ENCODE peak calls at places on chromosomes 4 and X, in seven cellular contexts. X, L, P, H, Y, R and F are unnamed samples.
A peak's percentile ranks its signal among the peaks of the same experiment; 100 is the strongest.

GRCh38 chr4:172979332-172979731 is 189.3 kb upstream of the GALNT7 start:
- DNase-seq in X (peak; percentile 47), L (no peak), P (no peak), H (no peak), Y (no peak), R (no peak), F (no peak)

GRCh38 chr4:182688081-182688480 is 229.1 kb downstream of the DCTD start:
- DNase-seq in X (no peak), L (no peak), P (no peak), H (no peak), Y (no peak), R (no peak), F (no peak)

GRCh38 chr4:188143731-188144130 is 4.5 kb downstream of the TRIML1 start:
- DNase-seq in X (no peak), L (no peak), P (no peak), H (no peak), Y (no peak), R (no peak), F (no peak)

GRCh38 chr4:147793569-147793968 is 61.7 kb downstream of the ARHGAP10 start:
- DNase-seq in X (no peak), L (no peak), P (no peak), H (no peak), Y (no peak), R (no peak), F (no peak)

GRCh38 chr4:3423406-3423805 is 18.4 kb upstream of the HGFAC start:
- DNase-seq in X (no peak), L (no peak), P (no peak), H (no peak), Y (no peak), R (no peak), F (no peak)

GRCh38 chr4:73764513-73764912 is 24.1 kb downstream of the CXCL8 start:
- DNase-seq in X (no peak), L (no peak), P (no peak), H (no peak), Y (no peak), R (no peak), F (no peak)

GRCh38 chr4:99690990-99691389 is 33.4 kb upstream of the C4orf54 start:
- DNase-seq in X (no peak), L (no peak), P (no peak), H (no peak), Y (no peak), R (no peak), F (no peak)

GRCh38 chr4:83639849-83640493 is 104.1 kb downstream of the GPAT3 start:
- DNase-seq in X (peak; percentile 73), L (peak; percentile 42), P (peak; percentile 71), H (peak; percentile 66), Y (peak; percentile 71), R (peak; percentile 78), F (peak; percentile 77)

GRCh38 chrX:154436597-154437397 is at the start of gene GDI1:
- DNase-seq in X (peak; percentile 75), L (no peak), P (no peak), H (peak; percentile 87), Y (no peak), R (no peak), F (peak; percentile 65)

GRCh38 chr4:187357045-187357643 is 633.5 kb upstream of the FAT1 start:
- DNase-seq in X (no peak), L (no peak), P (no peak), H (no peak), Y (no peak), R (no peak), F (no peak)

GRCh38 chrX:19889582-19890342 is 2.4 kb upstream of the SH3KBP1 start:
- DNase-seq in X (peak; percentile 84), L (peak; percentile 84), P (peak; percentile 88), H (peak; percentile 42), Y (peak; percentile 37), R (no peak), F (peak; percentile 42)

GRCh38 chrX:19888419-19888879 is 1.0 kb upstream of the SH3KBP1 start:
- DNase-seq in X (peak; percentile 87), L (no peak), P (peak; percentile 78), H (peak; percentile 24), Y (peak; percentile 53), R (peak; percentile 70), F (peak; percentile 84)

GRCh38 chrX:19897087-19897486 is 9.7 kb upstream of the SH3KBP1 start:
- DNase-seq in X (no peak), L (no peak), P (no peak), H (no peak), Y (no peak), R (no peak), F (peak; percentile 75)

GRCh38 chrX:19899234-19899788 is 11.9 kb upstream of the SH3KBP1 start:
- DNase-seq in X (no peak), L (no peak), P (no peak), H (no peak), Y (no peak), R (no peak), F (no peak)

GRCh38 chrX:19893722-19894121 is 6.3 kb upstream of the SH3KBP1 start:
- DNase-seq in X (peak; percentile 75), L (no peak), P (peak; percentile 61), H (no peak), Y (no peak), R (no peak), F (no peak)
- H3K4me3 ChIP-seq in X (no peak overlapping the region), L (no peak overlapping the region), P (no peak overlapping the region), H (no peak overlapping the region), Y (no peak overlapping the region), R (no peak overlapping the region), F (no peak overlapping the region)

GRCh38 chr4:151887151-151887815 is 126.5 kb upstream of the GATB start:
- DNase-seq in X (no peak), L (peak; percentile 87), P (no peak), H (no peak), Y (no peak), R (no peak), F (peak; percentile 49)

GRCh38 chr4:151882072-151882803 is 121.4 kb upstream of the GATB start:
- DNase-seq in X (no peak), L (peak; percentile 56), P (no peak), H (no peak), Y (no peak), R (no peak), F (no peak)

GRCh38 chr4:151888367-151888866 is 127.6 kb upstream of the GATB start:
- DNase-seq in X (no peak), L (peak; percentile 67), P (no peak), H (no peak), Y (no peak), R (no peak), F (no peak)

GRCh38 chr4:151885123-151885522 is 124.3 kb upstream of the GATB start:
- DNase-seq in X (no peak), L (no peak), P (no peak), H (no peak), Y (no peak), R (no peak), F (no peak)

GRCh38 chr4:151887816-151888180 is 127.0 kb upstream of the GATB start:
- DNase-seq in X (no peak), L (peak; percentile 25), P (no peak), H (no peak), Y (no peak), R (no peak), F (no peak)
- TF ChIP-seq POLR2A in X (no peak), L (no peak), P (no peak), H (no peak), Y (no peak), R (no peak), F (no peak)

DNA sequence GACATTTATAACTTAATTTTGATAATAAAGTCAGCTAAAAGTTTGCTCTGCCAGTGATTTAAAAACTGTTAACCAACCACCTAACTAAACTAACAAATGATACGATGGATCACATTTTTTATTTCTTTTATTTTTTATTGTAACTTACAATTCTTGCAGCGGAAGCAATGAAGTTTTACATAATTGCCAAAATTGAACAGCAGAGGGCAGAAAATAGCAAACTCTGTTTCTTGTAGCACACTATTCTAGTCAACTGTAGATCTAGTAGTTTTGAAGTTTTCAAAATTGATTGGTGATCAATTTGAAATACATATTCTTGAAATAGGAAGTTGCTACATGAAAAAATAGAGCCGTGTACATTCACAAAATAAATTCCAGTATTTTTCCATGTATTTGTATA is 2.8 kb upstream of the GRIA2 start:
- DNase-seq in X (peak; percentile 16), L (no peak), P (peak; percentile 3), H (no peak), Y (peak; percentile 18), R (peak; percentile 56), F (peak; percentile 22)
- TF ChIP-seq MAX in X (no peak), L (no peak), P (no peak), H (no peak), Y (no peak), R (no peak), F (no peak)

DNA sequence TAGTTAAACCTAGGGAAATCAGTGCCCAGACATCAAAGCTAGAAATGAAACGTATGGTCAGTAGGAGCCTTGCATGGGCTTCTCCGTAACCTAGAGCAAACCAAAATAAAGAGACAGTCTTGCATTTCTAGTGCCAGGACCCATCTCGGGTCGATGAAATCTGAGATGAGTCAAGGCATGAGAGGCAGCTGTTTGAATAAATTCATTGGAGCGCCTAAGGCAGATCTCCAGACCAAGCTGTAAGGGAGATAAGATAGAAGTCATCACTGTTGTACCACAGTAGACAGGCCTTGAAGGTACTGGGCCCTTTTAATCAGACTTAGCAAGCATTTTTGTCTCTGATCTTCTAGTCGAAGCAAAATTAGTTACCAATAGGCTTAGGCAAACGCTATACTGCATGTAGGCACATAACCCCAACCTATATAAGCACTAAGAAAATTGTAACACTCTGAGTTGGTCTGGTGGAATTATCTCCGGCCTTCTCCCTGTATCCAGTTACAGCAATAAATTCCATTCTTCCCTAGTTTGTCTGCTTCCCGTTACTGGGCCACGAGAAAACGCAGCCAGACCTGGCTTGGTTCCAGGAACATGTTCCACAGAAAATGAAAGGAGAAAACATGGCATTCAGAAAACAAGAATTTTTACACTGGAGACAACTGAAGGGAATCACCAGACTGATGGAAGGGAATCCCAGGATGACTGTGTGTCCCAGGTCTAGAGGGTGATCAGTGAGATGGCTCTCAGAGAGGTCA is 21.1 kb upstream of the PAPSS1 start:
- DNase-seq in X (no peak), L (no peak), P (no peak), H (no peak), Y (no peak), R (peak; percentile 81), F (no peak)
- H3K4me3 ChIP-seq in X (no peak overlapping the region), L (no peak overlapping the region), P (no peak overlapping the region), H (no peak overlapping the region), Y (no peak overlapping the region), R (no peak overlapping the region), F (no peak overlapping the region)

GRCh38 chr4:55399581-55399980 is 3.8 kb downstream of the TMEM165 start:
- DNase-seq in X (no peak), L (no peak), P (no peak), H (no peak), Y (no peak), R (no peak), F (no peak)

GRCh38 chr4:55397521-55398321 is 2.0 kb downstream of the TMEM165 start:
- DNase-seq in X (no peak), L (no peak), P (no peak), H (no peak), Y (no peak), R (peak; percentile 53), F (peak; percentile 76)

GRCh38 chr4:55397024-55397520 is 1.3 kb downstream of the TMEM165 start:
- DNase-seq in X (no peak), L (no peak), P (no peak), H (no peak), Y (no peak), R (peak; percentile 28), F (peak; percentile 36)

GRCh38 chr4:55398966-55399365 is 3.2 kb downstream of the TMEM165 start:
- DNase-seq in X (no peak), L (no peak), P (peak; percentile 10), H (no peak), Y (no peak), R (peak; percentile 11), F (no peak)

GRCh38 chr4:55398461-55398860 is 2.7 kb downstream of the TMEM165 start:
- DNase-seq in X (no peak), L (no peak), P (no peak), H (no peak), Y (no peak), R (no peak), F (no peak)
- TF ChIP-seq POLR2A in X (no peak), L (no peak), P (no peak), H (no peak), Y (no peak), R (no peak), F (no peak)